ENCODE peak calls at places on chromosomes 13 and 19, in five cellular contexts. One of them, this sample, is unnamed.
A peak's percentile ranks its signal among the peaks of the same experiment; 100 is the strongest.

GRCh38 chr13:30805603-30806011 is 70.3 kb downstream of the ALOX5AP start:
- DNase-seq in breast epithelium: peak; percentile 69
- DNase-seq in uterus: no peak
- DNase-seq in head of caudate nucleus: peak; percentile 68
- DNase-seq in GM23338: peak; percentile 29
- DNase-seq in this sample: no peak

GRCh38 chr13:79108914-79109643 is 297.0 kb downstream of the RBM26 start:
- DNase-seq in breast epithelium: no peak
- DNase-seq in uterus: no peak
- DNase-seq in head of caudate nucleus: no peak
- DNase-seq in GM23338: no peak
- DNase-seq in this sample: no peak

GRCh38 chr13:34931572-34931971 is 10.5 kb upstream of the NBEA start:
- DNase-seq in breast epithelium: no peak
- DNase-seq in uterus: no peak
- DNase-seq in head of caudate nucleus: no peak
- DNase-seq in GM23338: no peak
- DNase-seq in this sample: no peak

GRCh38 chr19:41226053-41226873 is 7.2 kb downstream of the AXL start:
- DNase-seq in breast epithelium: peak; percentile 63
- DNase-seq in uterus: peak; percentile 79
- DNase-seq in head of caudate nucleus: peak; percentile 43
- DNase-seq in GM23338: peak; percentile 81
- DNase-seq in this sample: peak; percentile 52

GRCh38 chr13:110583178-110583865 is 21.8 kb upstream of the RAB20 start:
- DNase-seq in breast epithelium: no peak
- DNase-seq in uterus: no peak
- DNase-seq in head of caudate nucleus: no peak
- DNase-seq in GM23338: no peak
- DNase-seq in this sample: no peak

GRCh38 chr19:46378268-46378667 is 31.4 kb downstream of the PPP5C start:
- DNase-seq in breast epithelium: no peak
- DNase-seq in uterus: no peak
- DNase-seq in head of caudate nucleus: no peak
- DNase-seq in GM23338: no peak
- DNase-seq in this sample: no peak

GRCh38 chr19:41175825-41176734 is 16.9 kb upstream of the CYP2S1 start:
- DNase-seq in breast epithelium: no peak
- DNase-seq in uterus: peak; percentile 40
- DNase-seq in head of caudate nucleus: no peak
- DNase-seq in GM23338: peak; percentile 96
- DNase-seq in this sample: peak; percentile 38

GRCh38 chr19:45800009-45800553 is 7.4 kb upstream of the DMWD start:
- DNase-seq in breast epithelium: no peak
- DNase-seq in uterus: no peak
- DNase-seq in head of caudate nucleus: no peak
- DNase-seq in GM23338: no peak
- DNase-seq in this sample: no peak

GRCh38 chr19:33064117-33064777 is 441 bp downstream of the RHPN2 start:
- DNase-seq in breast epithelium: peak; percentile 72
- DNase-seq in uterus: no peak
- DNase-seq in head of caudate nucleus: no peak
- DNase-seq in GM23338: peak; percentile 79
- DNase-seq in this sample: no peak